ENCODE peak calls at places on chromosomes 16 and 17, in four cellular contexts. One of them, this sample, is unnamed.

GRCh38 chr17:75487351-75488070 is 27.8 kb downstream of the CASKIN2 start:
- DNase-seq in stimulated activated CD4-positive, alpha-beta T cell treated with anti-CD3 and anti-CD28 coated beads, Interleukin-4, amount 100 ng/mL, for 1 hour: peak
- DNase-seq in posterior vena cava: no peak
- DNase-seq in HT1080: peak
- DNase-seq in this sample: peak

GRCh38 chr17:45702666-45703266 is 81.4 kb upstream of the CRHR1 start:
- DNase-seq in posterior vena cava: peak
- DNase-seq in HT1080: no peak
- DNase-seq in stimulated activated CD4-positive, alpha-beta T cell treated with anti-CD3 and anti-CD28 coated beads, Interleukin-4, amount 100 ng/mL, for 1 hour: no peak
- DNase-seq in this sample: no peak

GRCh38 chr17:68294196-68294555 is 2.9 kb downstream of the ARSG start:
- DNase-seq in stimulated activated CD4-positive, alpha-beta T cell treated with anti-CD3 and anti-CD28 coated beads, Interleukin-4, amount 100 ng/mL, for 1 hour: no peak
- DNase-seq in HT1080: no peak
- DNase-seq in posterior vena cava: no peak
- DNase-seq in this sample: no peak

GRCh38 chr17:41308251-41308917 is 725 bp downstream of the KRTAP16-1 start:
- DNase-seq in HT1080: peak
- DNase-seq in stimulated activated CD4-positive, alpha-beta T cell treated with anti-CD3 and anti-CD28 coated beads, Interleukin-4, amount 100 ng/mL, for 1 hour: peak
- DNase-seq in posterior vena cava: peak
- DNase-seq in this sample: no peak

GRCh38 chr16:77437859-77438258 is 3.0 kb upstream of the ADAMTS18 start:
- DNase-seq in stimulated activated CD4-positive, alpha-beta T cell treated with anti-CD3 and anti-CD28 coated beads, Interleukin-4, amount 100 ng/mL, for 1 hour: no peak
- DNase-seq in HT1080: peak
- DNase-seq in posterior vena cava: no peak
- DNase-seq in this sample: peak

GRCh38 chr16:17529982-17530760 is 59.4 kb upstream of the XYLT1 start:
- DNase-seq in HT1080: no peak
- DNase-seq in stimulated activated CD4-positive, alpha-beta T cell treated with anti-CD3 and anti-CD28 coated beads, Interleukin-4, amount 100 ng/mL, for 1 hour: peak
- DNase-seq in posterior vena cava: no peak
- DNase-seq in this sample: no peak

GRCh38 chr17:59863607-59864006 is 29.1 kb downstream of the TUBD1 start:
- DNase-seq in stimulated activated CD4-positive, alpha-beta T cell treated with anti-CD3 and anti-CD28 coated beads, Interleukin-4, amount 100 ng/mL, for 1 hour: no peak
- DNase-seq in posterior vena cava: no peak
- DNase-seq in HT1080: no peak
- DNase-seq in this sample: no peak

GRCh38 chr16:4003576-4003975 is 112.7 kb downstream of the ADCY9 start:
- DNase-seq in HT1080: no peak
- DNase-seq in posterior vena cava: no peak
- DNase-seq in stimulated activated CD4-positive, alpha-beta T cell treated with anti-CD3 and anti-CD28 coated beads, Interleukin-4, amount 100 ng/mL, for 1 hour: no peak
- DNase-seq in this sample: no peak

GRCh38 chr17:44074911-44075285 is 4.4 kb downstream of the G6PC3 start:
- DNase-seq in stimulated activated CD4-positive, alpha-beta T cell treated with anti-CD3 and anti-CD28 coated beads, Interleukin-4, amount 100 ng/mL, for 1 hour: no peak
- DNase-seq in posterior vena cava: no peak
- DNase-seq in HT1080: no peak
- DNase-seq in this sample: no peak

GRCh38 chr17:57406131-57406980 is 150.0 kb downstream of the MSI2 start:
- DNase-seq in stimulated activated CD4-positive, alpha-beta T cell treated with anti-CD3 and anti-CD28 coated beads, Interleukin-4, amount 100 ng/mL, for 1 hour: no peak
- DNase-seq in HT1080: no peak
- DNase-seq in posterior vena cava: no peak
- DNase-seq in this sample: no peak

GRCh38 chr17:13003454-13003851 is 14.4 kb downstream of the ELAC2 start:
- DNase-seq in posterior vena cava: peak
- DNase-seq in HT1080: no peak
- DNase-seq in stimulated activated CD4-positive, alpha-beta T cell treated with anti-CD3 and anti-CD28 coated beads, Interleukin-4, amount 100 ng/mL, for 1 hour: no peak
- DNase-seq in this sample: no peak

GRCh38 chr16:68893710-68894705 is 50.7 kb downstream of the TANGO6 start:
- DNase-seq in stimulated activated CD4-positive, alpha-beta T cell treated with anti-CD3 and anti-CD28 coated beads, Interleukin-4, amount 100 ng/mL, for 1 hour: no peak
- DNase-seq in posterior vena cava: no peak
- DNase-seq in HT1080: no peak
- DNase-seq in this sample: peak

GRCh38 chr17:4604111-4604644 is 19.8 kb downstream of the SMTNL2 start:
- DNase-seq in HT1080: peak
- DNase-seq in stimulated activated CD4-positive, alpha-beta T cell treated with anti-CD3 and anti-CD28 coated beads, Interleukin-4, amount 100 ng/mL, for 1 hour: no peak
- DNase-seq in posterior vena cava: no peak
- DNase-seq in this sample: peak

GRCh38 chr17:5661486-5662125 is 77.3 kb upstream of the NLRP1 start:
- DNase-seq in HT1080: no peak
- DNase-seq in stimulated activated CD4-positive, alpha-beta T cell treated with anti-CD3 and anti-CD28 coated beads, Interleukin-4, amount 100 ng/mL, for 1 hour: no peak
- DNase-seq in posterior vena cava: no peak
- DNase-seq in this sample: no peak

GRCh38 chr16:7422489-7422888 is 89.8 kb downstream of the RBFOX1 start:
- DNase-seq in posterior vena cava: no peak
- DNase-seq in HT1080: no peak
- DNase-seq in stimulated activated CD4-positive, alpha-beta T cell treated with anti-CD3 and anti-CD28 coated beads, Interleukin-4, amount 100 ng/mL, for 1 hour: no peak
- DNase-seq in this sample: no peak

GRCh38 chr17:80218391-80218790 is 1.7 kb downstream of the SGSH start:
- DNase-seq in stimulated activated CD4-positive, alpha-beta T cell treated with anti-CD3 and anti-CD28 coated beads, Interleukin-4, amount 100 ng/mL, for 1 hour: no peak
- DNase-seq in HT1080: no peak
- DNase-seq in posterior vena cava: no peak
- DNase-seq in this sample: no peak

GRCh38 chr16:15827299-15827698 is 29.5 kb downstream of the MYH11 start:
- DNase-seq in HT1080: no peak
- DNase-seq in stimulated activated CD4-positive, alpha-beta T cell treated with anti-CD3 and anti-CD28 coated beads, Interleukin-4, amount 100 ng/mL, for 1 hour: no peak
- DNase-seq in posterior vena cava: no peak
- DNase-seq in this sample: no peak

GRCh38 chr16:70381604-70382342 is 35.1 kb downstream of the DDX19A start:
- DNase-seq in posterior vena cava: no peak
- DNase-seq in HT1080: no peak
- DNase-seq in stimulated activated CD4-positive, alpha-beta T cell treated with anti-CD3 and anti-CD28 coated beads, Interleukin-4, amount 100 ng/mL, for 1 hour: no peak
- DNase-seq in this sample: no peak

GRCh38 chr16:86019446-86020047 is 120.6 kb downstream of the IRF8 start:
- DNase-seq in posterior vena cava: no peak
- DNase-seq in stimulated activated CD4-positive, alpha-beta T cell treated with anti-CD3 and anti-CD28 coated beads, Interleukin-4, amount 100 ng/mL, for 1 hour: no peak
- DNase-seq in HT1080: no peak
- DNase-seq in this sample: no peak

GRCh38 chr16:27746076-27746855 is 196.3 kb downstream of the KATNIP start:
- DNase-seq in posterior vena cava: no peak
- DNase-seq in HT1080: no peak
- DNase-seq in stimulated activated CD4-positive, alpha-beta T cell treated with anti-CD3 and anti-CD28 coated beads, Interleukin-4, amount 100 ng/mL, for 1 hour: no peak
- DNase-seq in this sample: no peak

GRCh38 chr16:55832788-55833583 is at the start of gene CES1:
- DNase-seq in stimulated activated CD4-positive, alpha-beta T cell treated with anti-CD3 and anti-CD28 coated beads, Interleukin-4, amount 100 ng/mL, for 1 hour: no peak
- DNase-seq in HT1080: no peak
- DNase-seq in posterior vena cava: peak
- DNase-seq in this sample: no peak

GRCh38 chr16:89779231-89779912 is 37.1 kb downstream of the FANCA start:
- DNase-seq in HT1080: no peak
- DNase-seq in stimulated activated CD4-positive, alpha-beta T cell treated with anti-CD3 and anti-CD28 coated beads, Interleukin-4, amount 100 ng/mL, for 1 hour: no peak
- DNase-seq in posterior vena cava: no peak
- DNase-seq in this sample: no peak

GRCh38 chr16:55842369-55843104 is 9.6 kb upstream of the CES1 start:
- DNase-seq in stimulated activated CD4-positive, alpha-beta T cell treated with anti-CD3 and anti-CD28 coated beads, Interleukin-4, amount 100 ng/mL, for 1 hour: no peak
- DNase-seq in posterior vena cava: no peak
- DNase-seq in HT1080: peak
- DNase-seq in this sample: peak

GRCh38 chr17:75922963-75923874 is 17.6 kb downstream of the FBF1 start:
- DNase-seq in stimulated activated CD4-positive, alpha-beta T cell treated with anti-CD3 and anti-CD28 coated beads, Interleukin-4, amount 100 ng/mL, for 1 hour: no peak
- DNase-seq in HT1080: no peak
- DNase-seq in posterior vena cava: no peak
- DNase-seq in this sample: no peak

GRCh38 chr17:51371732-51372151 is 111.4 kb downstream of the UTP18 start:
- DNase-seq in posterior vena cava: no peak
- DNase-seq in HT1080: peak
- DNase-seq in stimulated activated CD4-positive, alpha-beta T cell treated with anti-CD3 and anti-CD28 coated beads, Interleukin-4, amount 100 ng/mL, for 1 hour: peak
- DNase-seq in this sample: peak

GRCh38 chr16:49599281-49599680 is 225.7 kb downstream of the C16orf78 start:
- DNase-seq in HT1080: no peak
- DNase-seq in stimulated activated CD4-positive, alpha-beta T cell treated with anti-CD3 and anti-CD28 coated beads, Interleukin-4, amount 100 ng/mL, for 1 hour: no peak
- DNase-seq in posterior vena cava: no peak
- DNase-seq in this sample: no peak

GRCh38 chr16:87372305-87372704 is 11.3 kb downstream of the FBXO31 start:
- DNase-seq in posterior vena cava: peak
- DNase-seq in HT1080: no peak
- DNase-seq in stimulated activated CD4-positive, alpha-beta T cell treated with anti-CD3 and anti-CD28 coated beads, Interleukin-4, amount 100 ng/mL, for 1 hour: no peak
- DNase-seq in this sample: no peak

GRCh38 chr17:10172241-10172741 is 26.1 kb downstream of the GAS7 start:
- DNase-seq in stimulated activated CD4-positive, alpha-beta T cell treated with anti-CD3 and anti-CD28 coated beads, Interleukin-4, amount 100 ng/mL, for 1 hour: no peak
- DNase-seq in HT1080: no peak
- DNase-seq in posterior vena cava: no peak
- DNase-seq in this sample: no peak

GRCh38 chr17:82238562-82239201 is 9.8 kb downstream of the SLC16A3 start:
- DNase-seq in stimulated activated CD4-positive, alpha-beta T cell treated with anti-CD3 and anti-CD28 coated beads, Interleukin-4, amount 100 ng/mL, for 1 hour: peak
- DNase-seq in posterior vena cava: peak
- DNase-seq in HT1080: peak
- DNase-seq in this sample: peak

GRCh38 chr16:57791156-57791902 is 11.0 kb downstream of the KIFC3 start:
- DNase-seq in HT1080: no peak
- DNase-seq in stimulated activated CD4-positive, alpha-beta T cell treated with anti-CD3 and anti-CD28 coated beads, Interleukin-4, amount 100 ng/mL, for 1 hour: no peak
- DNase-seq in posterior vena cava: no peak
- DNase-seq in this sample: no peak

GRCh38 chr17:43814714-43815113 is 18.2 kb downstream of the MPP3 start:
- DNase-seq in stimulated activated CD4-positive, alpha-beta T cell treated with anti-CD3 and anti-CD28 coated beads, Interleukin-4, amount 100 ng/mL, for 1 hour: no peak
- DNase-seq in HT1080: peak
- DNase-seq in posterior vena cava: no peak
- DNase-seq in this sample: peak

GRCh38 chr17:77770331-77771105 is 188.0 kb upstream of the TNRC6C start:
- DNase-seq in posterior vena cava: no peak
- DNase-seq in stimulated activated CD4-positive, alpha-beta T cell treated with anti-CD3 and anti-CD28 coated beads, Interleukin-4, amount 100 ng/mL, for 1 hour: no peak
- DNase-seq in HT1080: peak
- DNase-seq in this sample: peak

GRCh38 chr17:72466199-72466598 is 345.4 kb downstream of the SOX9 start:
- DNase-seq in HT1080: peak
- DNase-seq in stimulated activated CD4-positive, alpha-beta T cell treated with anti-CD3 and anti-CD28 coated beads, Interleukin-4, amount 100 ng/mL, for 1 hour: no peak
- DNase-seq in posterior vena cava: no peak
- DNase-seq in this sample: peak

GRCh38 chr17:48541574-48542113 is 3.3 kb downstream of the HOXB2 start:
- DNase-seq in posterior vena cava: peak
- DNase-seq in stimulated activated CD4-positive, alpha-beta T cell treated with anti-CD3 and anti-CD28 coated beads, Interleukin-4, amount 100 ng/mL, for 1 hour: peak
- DNase-seq in HT1080: peak
- DNase-seq in this sample: no peak

This sample was measured in brain microvascular endothelial cell.